ENCODE peak calls at places on chromosomes 2 and 18, in four cellular contexts. S is fibroblast of villous mesenchyme, A is fibroblast of mammary gland, W is esophagus muscularis mucosa. V is an unnamed sample.

GRCh38 chr2:54090521-54091117 is 24.8 kb upstream of the ACYP2 start:
- DNase-seq in A (no peak), S (no peak), W (no peak), V (no peak)

GRCh38 chr2:215505044-215505786 is 69.3 kb upstream of the FN1 start:
- DNase-seq in A (peak), S (peak), W (no peak), V (peak)

GRCh38 chr2:8426577-8426976 is 255.3 kb upstream of the ID2 start:
- DNase-seq in S (no peak), A (no peak), W (no peak), V (no peak)

GRCh38 chr2:122238006-122238559 is 482.6 kb downstream of the TSN start:
- DNase-seq in S (no peak), W (no peak), A (no peak), V (no peak)

GRCh38 chr2:176085861-176086771 is 2.4 kb upstream of the EVX2 start:
- DNase-seq in S (peak), W (no peak), A (peak), V (peak)

GRCh38 chr18:48563027-48563426 is 24.2 kb downstream of the CTIF start:
- DNase-seq in A (peak), W (no peak), S (peak), V (peak)

GRCh38 chr2:213846856-213847255 is 562.6 kb downstream of the SPAG16 start:
- DNase-seq in A (peak), W (no peak), S (no peak), V (no peak)

GRCh38 chr2:125296742-125297141 is 1271.7 kb downstream of the CNTNAP5 start:
- DNase-seq in S (no peak), W (no peak), A (no peak), V (no peak)

GRCh38 chr2:190137561-190137960 is 75.0 kb upstream of the MSTN start:
- DNase-seq in W (no peak), A (peak), S (peak), V (peak)

GRCh38 chr2:25251032-25251460 is 82.7 kb upstream of the POMC start:
- DNase-seq in S (no peak), W (no peak), A (no peak), V (no peak)

GRCh38 chr2:161308178-161308955 is at the start of gene PSMD14:
- DNase-seq in A (peak), S (peak), W (peak), V (peak)

GRCh38 chr2:127108090-127108523 is 1.2 kb upstream of the BIN1 start:
- DNase-seq in A (no peak), W (no peak), S (no peak), V (no peak)

GRCh38 chr2:174334278-174334715 is 457 bp upstream of the SP9 start:
- DNase-seq in W (no peak), S (no peak), A (no peak), V (no peak)

GRCh38 chr2:55425449-55425848 is 5.8 kb upstream of the CCDC88A start:
- DNase-seq in S (peak), W (no peak), A (peak), V (peak)

GRCh38 chr2:167406558-167406957 is 518.3 kb downstream of the XIRP2 start:
- DNase-seq in A (peak), S (no peak), W (no peak), V (peak)

GRCh38 chr2:216083464-216084279 is 2.0 kb downstream of the TMEM169 start:
- DNase-seq in S (peak), W (no peak), A (peak), V (peak)

GRCh38 chr2:130756721-130757195 is 1.4 kb downstream of the AMER3 start:
- DNase-seq in W (peak), S (no peak), A (no peak), V (no peak)

GRCh38 chr18:28099237-28099636 is 77.7 kb downstream of the CDH2 start:
- DNase-seq in W (no peak), A (no peak), S (no peak), V (no peak)

GRCh38 chr2:172099472-172100079 is 3.1 kb downstream of the DLX2 start:
- DNase-seq in W (no peak), A (no peak), S (no peak), V (no peak)
- H3K4me3 ChIP-seq in W (peak), A (peak), S (peak), V (peak)

GRCh38 chr2:584863-585823 is 92.1 kb downstream of the TMEM18 start:
- DNase-seq in S (no peak), A (no peak), W (no peak), V (no peak)

GRCh38 chr2:586518-587370 is 90.5 kb downstream of the TMEM18 start:
- DNase-seq in S (no peak), A (no peak), W (no peak), V (no peak)

GRCh38 chr2:582792-583528 is 94.2 kb downstream of the TMEM18 start:
- DNase-seq in S (no peak), A (no peak), W (no peak), V (no peak)

GRCh38 chr2:579961-580360 is 97.2 kb downstream of the TMEM18 start:
- DNase-seq in S (no peak), A (no peak), W (no peak), V (no peak)

DNA sequence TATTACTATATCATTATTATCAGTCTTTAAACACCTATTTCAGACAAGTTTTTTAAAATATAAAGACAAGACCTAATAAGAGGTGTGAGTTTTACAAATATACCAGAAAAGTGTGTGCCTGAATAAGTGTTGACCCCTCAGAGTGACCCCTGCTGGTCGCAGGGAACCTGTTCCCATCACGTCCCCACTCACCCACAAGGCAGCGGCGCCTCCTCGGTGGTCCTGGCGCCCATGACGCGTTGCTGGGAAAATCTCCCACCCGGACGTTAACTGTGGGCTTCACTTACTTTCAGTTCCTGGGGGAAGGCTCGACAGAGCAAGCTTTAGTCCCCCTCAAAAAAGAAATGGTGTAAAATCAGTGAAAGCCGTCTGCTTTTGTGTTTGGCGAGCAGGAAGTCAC is 93.5 kb downstream of the TMEM18 start:
- DNase-seq in W (no peak), A (no peak), S (no peak), V (no peak)
- TF ChIP-seq CTCF in W (no peak), A (no peak), S (no peak), V (no peak)

GRCh38 chr2:15942711-15943345 is 2.5 kb downstream of the MYCN start:
- DNase-seq in S (no peak), A (no peak), W (no peak), V (no peak)
- H3K4me3 ChIP-seq in S (no peak), A (no peak), W (peak), V (no peak)

DNA sequence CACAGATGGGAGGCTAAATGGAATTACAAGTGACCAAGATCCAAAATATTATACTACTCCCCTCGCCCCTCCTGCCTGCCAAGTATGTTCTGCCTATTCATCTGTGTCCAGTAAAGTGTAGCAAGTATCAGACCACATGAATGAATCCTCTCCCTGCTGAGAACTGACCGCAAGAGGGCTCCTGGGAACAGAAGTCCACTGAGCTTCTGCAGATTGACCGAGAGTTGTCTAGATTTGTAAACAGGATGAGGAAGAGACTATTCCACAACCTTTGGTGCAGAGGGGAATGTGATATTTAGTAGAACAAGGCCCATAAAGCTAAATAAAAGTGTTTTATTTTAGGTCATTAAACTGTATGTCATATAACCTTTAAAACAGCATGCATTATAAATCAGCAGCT is 376.9 kb downstream of the DCC start:
- DNase-seq in W (no peak), A (peak), S (no peak), V (peak)
- TF ChIP-seq CTCF in W (no peak), A (no peak), S (no peak), V (no peak)

DNA sequence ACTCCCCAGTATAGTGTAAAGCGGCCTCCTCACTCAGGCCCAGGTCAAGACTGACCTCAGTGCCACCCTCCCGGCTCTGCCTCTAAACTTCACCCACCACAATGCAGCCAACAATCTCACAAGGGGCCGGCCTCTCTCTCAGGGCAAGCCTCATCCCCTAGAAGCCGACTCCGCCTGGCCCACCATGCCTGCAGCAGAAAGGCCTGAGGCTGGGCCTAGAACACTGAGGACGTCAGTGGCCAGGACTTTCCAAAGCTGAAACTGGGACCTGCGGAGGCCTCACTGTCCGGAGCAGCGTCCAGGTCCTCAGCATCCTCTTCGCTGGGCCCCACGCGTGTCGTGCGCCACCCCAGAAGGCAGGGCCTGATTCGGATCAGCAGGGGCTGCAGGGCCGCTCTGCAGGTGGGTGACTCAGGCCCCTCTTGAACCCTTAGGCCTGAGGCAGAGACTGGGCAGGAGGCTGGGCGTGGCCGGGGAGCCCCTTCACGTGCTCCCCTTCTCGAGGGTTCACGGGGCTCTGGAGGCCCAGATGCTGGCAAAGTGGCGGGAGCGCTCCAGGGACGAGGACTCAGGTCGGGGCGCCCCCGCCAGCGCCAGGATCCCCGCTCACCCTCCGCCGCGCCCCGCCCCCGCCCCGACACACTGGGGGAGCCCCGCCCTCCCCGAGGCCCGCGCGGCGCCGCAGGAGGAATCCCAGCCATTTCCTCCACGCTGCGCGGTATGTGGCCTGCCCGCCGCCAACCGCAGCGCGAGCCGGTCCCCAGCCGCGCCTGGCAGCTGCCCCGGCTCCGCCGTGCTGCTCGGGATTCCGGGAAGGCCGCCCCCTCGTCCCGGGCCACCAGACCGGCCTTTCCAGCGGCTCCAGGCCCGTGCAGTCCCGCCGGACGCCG is 53.1 kb downstream of the PKDCC start:
- DNase-seq in S (peak), A (peak), W (no peak), V (peak)
- H3K4me3 ChIP-seq in S (no peak), A (no peak), W (peak), V (no peak)

GRCh38 chr2:132421198-132421780 is 4.7 kb downstream of the GPR39 start:
- DNase-seq in W (no peak), S (no peak), A (peak), V (peak)
- TF ChIP-seq CTCF in W (no peak), S (no peak), A (peak), V (peak)

GRCh38 chr18:23876496-23876895 is 138.1 kb upstream of the TTC39C start:
- DNase-seq in A (no peak), W (no peak), S (no peak), V (no peak)

GRCh38 chr18:23877371-23877770 is 137.2 kb upstream of the TTC39C start:
- DNase-seq in S (no peak), A (no peak), W (no peak), V (no peak)

GRCh38 chr18:23876921-23877320 is 137.6 kb upstream of the TTC39C start:
- DNase-seq in W (no peak), S (no peak), A (no peak), V (no peak)

GRCh38 chr18:23878336-23878900 is 136.1 kb upstream of the TTC39C start:
- DNase-seq in W (peak), A (no peak), S (no peak), V (no peak)

DNA sequence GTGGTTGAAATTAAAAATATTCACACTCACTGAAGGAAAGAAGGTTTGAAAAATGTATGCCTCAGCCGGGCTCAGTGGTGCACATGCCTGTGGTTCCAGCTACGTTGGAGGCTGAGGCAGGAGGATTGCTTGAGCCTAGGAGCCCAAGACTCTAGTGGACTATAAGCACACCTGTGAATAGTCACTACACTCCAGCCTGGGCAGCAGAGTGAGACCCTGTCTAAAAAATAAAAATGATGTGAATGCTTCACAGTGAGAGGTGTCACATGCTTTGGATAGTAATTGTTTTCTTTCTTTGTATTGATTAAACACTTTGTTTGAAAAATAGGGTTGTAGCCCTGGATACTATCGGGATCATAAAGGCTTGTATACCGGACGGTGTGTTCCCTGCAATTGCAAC is 138.6 kb upstream of the TTC39C start:
- DNase-seq in A (no peak), S (no peak), W (no peak), V (no peak)
- H3K4me3 ChIP-seq in A (no peak), S (no peak), W (no peak), V (no peak)

DNA sequence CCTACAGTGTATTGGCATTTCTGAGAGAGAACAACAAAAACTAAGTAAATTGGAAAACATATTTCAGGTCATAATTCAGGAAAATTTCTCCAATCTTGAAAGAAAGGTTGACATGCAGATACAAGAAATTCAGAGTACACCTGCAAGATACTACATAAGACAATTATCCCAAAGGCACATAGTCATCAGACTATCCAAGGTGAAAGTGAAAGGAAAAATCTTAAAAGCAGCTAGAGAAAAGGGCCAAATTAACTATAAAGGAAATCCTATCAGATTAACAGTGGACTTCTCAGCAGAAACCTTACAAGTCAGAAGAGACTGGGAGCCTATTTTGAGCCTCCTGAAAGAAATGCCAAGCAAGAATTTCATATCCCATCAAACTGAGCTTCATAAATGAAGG is 449.0 kb upstream of the MMADHC start:
- DNase-seq in A (no peak), S (no peak), W (no peak), V (no peak)
- TF ChIP-seq CTCF in A (no peak), S (no peak), W (no peak), V (no peak)